ENCODE peak calls at places on chromosomes 3 and 15, in four cellular contexts. Y is AG04449, M is GM12865, Z is A673. I is an unnamed sample.
A peak's percentile ranks its signal among the peaks of the same experiment; 100 is the strongest.

GRCh38 chr15:89423981-89424380 is 72.4 kb downstream of the RHCG start:
- DNase-seq in Y (no peak), M (no peak), Z (no peak), I (no peak)

GRCh38 chr15:57085267-57085666 is 166.8 kb downstream of the TCF12 start:
- DNase-seq in Z (no peak), Y (no peak), M (no peak), I (no peak)

GRCh38 chr3:11201246-11202024 is 47.1 kb downstream of the HRH1 start:
- DNase-seq in Z (no peak), M (no peak), Y (no peak), I (no peak)

GRCh38 chr15:75309711-75310110 is 26.2 kb upstream of the COMMD4 start:
- DNase-seq in M (no peak), Y (no peak), Z (no peak), I (no peak)

GRCh38 chr3:183698760-183699159 is 1.2 kb downstream of the YEATS2 start:
- DNase-seq in Z (peak; percentile 24), M (peak; percentile 30), Y (no peak), I (no peak)

GRCh38 chr15:31567861-31568260 is 241.2 kb downstream of the KLF13 start:
- DNase-seq in Y (no peak), M (no peak), Z (no peak), I (no peak)

GRCh38 chr3:143247007-143247563 is 127.5 kb downstream of the CHST2 start:
- DNase-seq in Z (no peak), Y (no peak), M (no peak), I (no peak)

GRCh38 chr15:73794501-73795133 is 41.5 kb upstream of the INSYN1 start:
- DNase-seq in Y (no peak), M (no peak), Z (peak; percentile 26), I (no peak)

GRCh38 chr3:128922804-128923459 is 43.5 kb downstream of the ACAD9 start:
- DNase-seq in M (no peak), Y (no peak), Z (no peak), I (no peak)

GRCh38 chr3:56885461-56885860 is 83.7 kb upstream of the ARHGEF3 start:
- DNase-seq in Y (no peak), Z (no peak), M (no peak), I (no peak)

GRCh38 chr3:126527455-126528211 is 3.7 kb downstream of the CHST13 start:
- DNase-seq in Z (peak; percentile 39), M (no peak), Y (no peak), I (no peak)

GRCh38 chr3:47761046-47761445 is 20.6 kb downstream of the SMARCC1 start:
- DNase-seq in M (no peak), Y (no peak), Z (no peak), I (no peak)

GRCh38 chr15:20407553-20407952 is 134.0 kb downstream of the GOLGA6L6 start:
- DNase-seq in Y (no peak), Z (no peak), M (no peak), I (no peak)

GRCh38 chr15:74108111-74108510 is 22.3 kb upstream of the ISLR2 start:
- DNase-seq in Z (no peak), M (no peak), Y (no peak), I (no peak)

GRCh38 chr15:99956022-99956775 is 223.0 kb upstream of the LYSMD4 start:
- DNase-seq in Y (no peak), M (no peak), Z (no peak), I (no peak)

GRCh38 chr15:63554337-63554927 is 42.8 kb upstream of the FBXL22 start:
- DNase-seq in Y (no peak), M (no peak), Z (no peak), I (no peak)

GRCh38 chr3:194637066-194637465 is 3.8 kb upstream of the TMEM44 start:
- DNase-seq in Z (no peak), Y (no peak), M (no peak), I (no peak)

GRCh38 chr15:40104865-40105516 is 3.7 kb downstream of the BMF start:
- DNase-seq in M (peak; percentile 89), Y (no peak), Z (peak; percentile 94), I (no peak)

GRCh38 chr3:44989141-44989540 is 13.1 kb downstream of the EXOSC7 start:
- DNase-seq in M (no peak), Z (no peak), Y (no peak), I (no peak)

GRCh38 chr15:96064351-96064756 is 266.1 kb upstream of the NR2F2 start:
- DNase-seq in Z (peak; percentile 13), Y (no peak), M (no peak), I (peak; percentile 18)

GRCh38 chr15:28001641-28002040 is 97.5 kb downstream of the OCA2 start:
- DNase-seq in Y (no peak), Z (no peak), M (no peak), I (no peak)

GRCh38 chr3:195820901-195821300 is 9.2 kb upstream of the MUC4 start:
- DNase-seq in M (no peak), Z (no peak), Y (no peak), I (no peak)

GRCh38 chr15:66404532-66404931 is 17.8 kb downstream of the MAP2K1 start:
- DNase-seq in M (no peak), Y (no peak), Z (no peak), I (no peak)

GRCh38 chr15:81303241-81304225 is 20.4 kb downstream of the STARD5 start:
- DNase-seq in M (no peak), Z (no peak), Y (no peak), I (no peak)

GRCh38 chr15:58387130-58387529 is 44.7 kb upstream of the LIPC start:
- DNase-seq in M (no peak), Y (no peak), Z (no peak), I (peak; percentile 21)

GRCh38 chr15:67968564-67969440 is 85.3 kb upstream of the PIAS1 start:
- DNase-seq in M (no peak), Y (no peak), Z (no peak), I (no peak)

GRCh38 chr3:12288466-12289129 is at the start of gene PPARG:
- DNase-seq in Z (no peak), Y (no peak), M (no peak), I (no peak)

GRCh38 chr3:100463002-100463401 is 29.4 kb upstream of the TMEM45A start:
- DNase-seq in Y (peak; percentile 12), Z (peak; percentile 76), M (peak; percentile 76), I (peak; percentile 38)

GRCh38 chr15:63048986-63049665 is 6.6 kb downstream of the TPM1 start:
- DNase-seq in Y (no peak), Z (peak; percentile 52), M (peak; percentile 9), I (no peak)

GRCh38 chr15:64854041-64854440 is 12.3 kb downstream of the PLEKHO2 start:
- DNase-seq in M (no peak), Z (no peak), Y (no peak), I (no peak)

GRCh38 chr3:72042397-72043211 is 257.7 kb upstream of the PROK2 start:
- DNase-seq in Z (no peak), M (no peak), Y (peak; percentile 74), I (no peak)

GRCh38 chr15:45351229-45351628 is 27.1 kb downstream of the GATM start:
- DNase-seq in Y (no peak), M (no peak), Z (no peak), I (no peak)

GRCh38 chr3:16917256-16917935 is 32.6 kb downstream of the PLCL2 start:
- DNase-seq in Z (no peak), M (no peak), Y (no peak), I (no peak)

GRCh38 chr3:157129782-157130137 is 30.2 kb downstream of the CCNL1 start:
- DNase-seq in M (no peak), Y (no peak), Z (peak; percentile 67), I (no peak)

GRCh38 chr15:69489101-69489571 is 36.5 kb downstream of the RPLP1 start:
- DNase-seq in Y (no peak), Z (no peak), M (no peak), I (no peak)

GRCh38 chr15:89002281-89002761 is 85.9 kb upstream of the ABHD2 start:
- DNase-seq in M (peak; percentile 80), Z (no peak), Y (peak; percentile 33), I (peak; percentile 66)

DNA sequence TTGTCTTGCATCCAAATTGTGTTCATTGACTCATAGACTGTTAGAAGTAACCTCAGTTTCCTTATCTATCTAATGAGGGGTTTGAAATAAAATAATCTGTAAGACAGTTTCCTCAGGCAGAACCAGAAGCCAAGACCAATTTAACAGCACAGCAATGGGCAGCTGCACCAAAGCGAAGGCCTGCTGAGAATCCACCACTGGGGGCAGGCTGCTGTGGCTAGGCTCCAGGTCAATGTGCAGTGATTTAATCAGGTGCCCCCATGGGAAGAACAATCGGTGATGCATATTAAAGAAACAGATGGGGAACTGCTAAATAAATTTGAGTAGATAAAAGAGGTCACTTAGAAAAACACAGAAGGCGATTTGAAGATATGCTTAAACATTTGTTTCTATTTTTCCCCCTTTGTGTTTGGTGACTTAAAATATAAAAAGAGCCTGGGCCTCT is 28.0 kb upstream of the TMOD3 start:
- DNase-seq in M (peak; percentile 33), Y (no peak), Z (peak; percentile 43), I (no peak)
- TF ChIP-seq CTCF in M (peak; percentile 56), Y (peak; percentile 61), Z (peak; percentile 59), I (peak; percentile 65)

DNA sequence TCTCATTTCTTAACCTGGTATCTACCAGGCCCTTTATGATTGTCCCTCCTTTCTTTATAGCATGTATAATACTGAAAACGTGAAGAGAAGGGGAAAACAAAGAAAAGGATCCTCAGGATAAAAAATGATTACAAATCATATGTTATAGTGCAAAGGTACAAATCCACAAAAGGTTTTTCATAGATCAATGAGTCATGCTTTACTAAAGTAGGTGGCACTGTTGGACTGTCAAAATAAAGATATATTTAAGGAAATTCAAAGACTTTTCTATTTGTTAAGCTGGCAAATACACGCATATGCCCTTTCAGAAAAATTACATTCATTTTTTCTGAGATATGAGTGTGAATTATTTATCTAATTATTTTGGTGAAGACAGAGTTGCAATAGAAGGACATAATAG is 151.6 kb downstream of the CADM2 start:
- DNase-seq in M (no peak), Z (no peak), Y (no peak), I (no peak)
- TF ChIP-seq CTCF in M (no peak), Z (no peak), Y (no peak), I (no peak)

GRCh38 chr3:167837430-167837829 is 101.9 kb downstream of the SERPINI1 start:
- DNase-seq in Y (no peak), Z (no peak), M (no peak), I (no peak)
- TF ChIP-seq CTCF in Y (no peak), Z (no peak), M (no peak), I (peak; percentile 25)

DNA sequence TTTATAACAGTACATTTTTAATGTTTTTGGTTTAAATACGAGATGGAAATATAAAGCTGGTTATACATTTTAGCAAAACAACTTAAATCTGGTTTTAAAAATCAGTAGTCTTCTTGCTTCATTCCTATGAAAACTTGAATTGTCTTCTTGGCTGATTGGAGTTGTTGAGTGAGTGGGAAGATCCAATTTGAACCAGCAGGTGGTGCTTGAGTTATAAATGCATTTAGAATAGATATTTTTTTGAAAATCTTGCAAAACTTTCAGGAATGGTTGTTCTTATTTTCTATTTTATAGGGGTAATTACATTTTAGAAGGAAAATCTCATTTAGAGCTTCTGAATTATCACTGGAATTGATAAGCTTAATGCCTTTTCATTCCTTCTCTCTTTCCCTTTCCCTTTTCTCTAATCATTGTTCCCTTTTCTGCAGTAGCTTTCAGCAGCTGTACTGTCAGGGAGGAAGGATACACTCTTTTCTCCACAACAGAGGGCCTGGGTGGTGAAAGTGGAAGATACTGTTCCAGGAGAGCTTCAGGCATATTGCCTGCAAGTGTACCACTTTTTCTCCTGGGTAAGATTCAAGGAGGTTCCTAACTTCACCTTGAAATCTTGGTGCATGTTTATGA is 335.6 kb downstream of the NLGN1 start:
- DNase-seq in M (peak; percentile 7), Z (peak; percentile 34), Y (no peak), I (peak; percentile 4)
- TF ChIP-seq CTCF in M (peak; percentile 5), Z (peak; percentile 59), Y (peak; percentile 40), I (peak; percentile 72)

I was measured in AG04450.